ENCODE peak calls at places on chromosomes 13 and 19, in seven cellular contexts. B is cardiac muscle cell, R is ascending aorta, K is heart right ventricle, A is mesenchymal stem cell, X is small intestine, M is sigmoid colon. N is an unnamed sample.
A peak's percentile ranks its signal among the peaks of the same experiment; 100 is the strongest.

GRCh38 chr13:81606074-81606473 is 1265.1 kb upstream of the SPRY2 start:
- DNase-seq in K (no peak), A (no peak), R (no peak), X (no peak), B (no peak), M (no peak), N (no peak)

GRCh38 chr13:53691417-53691816 is 662.8 kb downstream of the OLFM4 start:
- DNase-seq in K (no peak), M (no peak), B (no peak), R (no peak), A (no peak), X (no peak), N (no peak)

GRCh38 chr13:111411186-111411858 is 90.9 kb downstream of the TEX29 start:
- DNase-seq in X (no peak), R (no peak), M (peak; percentile 12), K (no peak), B (no peak), A (no peak), N (no peak)

GRCh38 chr19:16400911-16401675 is 70.7 kb downstream of the EPS15L1 start:
- DNase-seq in K (no peak), A (no peak), R (no peak), X (no peak), B (no peak), M (no peak), N (no peak)

GRCh38 chr19:35207391-35207871 is 21.1 kb downstream of the FAM187B start:
- DNase-seq in R (no peak), M (no peak), A (no peak), B (no peak), X (no peak), K (no peak), N (no peak)

GRCh38 chr19:18946918-18947317 is 5.9 kb upstream of the HOMER3 start:
- DNase-seq in M (no peak), R (no peak), B (no peak), A (no peak), X (no peak), K (no peak), N (no peak)

GRCh38 chr19:49799798-49800376 is 13.2 kb downstream of the FUZ start:
- DNase-seq in X (no peak), A (no peak), B (no peak), R (no peak), M (no peak), K (no peak), N (no peak)

GRCh38 chr13:84279166-84279565 is 396.9 kb upstream of the SLITRK1 start:
- DNase-seq in R (no peak), M (no peak), K (no peak), A (no peak), X (no peak), B (no peak), N (no peak)

GRCh38 chr19:7868326-7868670 is 5.9 kb downstream of the PRR36 start:
- DNase-seq in K (no peak), M (no peak), B (no peak), A (peak; percentile 31), X (peak; percentile 32), R (no peak), N (no peak)

GRCh38 chr13:101398191-101398590 is 18.1 kb downstream of the NALCN start:
- DNase-seq in B (no peak), R (no peak), A (peak; percentile 55), K (no peak), X (no peak), M (no peak), N (no peak)

GRCh38 chr19:3120611-3121231 is 15.1 kb upstream of the GNA15 start:
- DNase-seq in A (no peak), X (no peak), B (no peak), K (no peak), R (no peak), M (no peak), N (no peak)

GRCh38 chr13:107459430-107459829 is 755.9 kb downstream of the LIG4 start:
- DNase-seq in K (no peak), X (no peak), A (peak; percentile 66), M (no peak), R (no peak), B (peak; percentile 81), N (no peak)

GRCh38 chr19:45809643-45810159 is 5.4 kb downstream of the RSPH6A start:
- DNase-seq in A (peak; percentile 86), B (peak; percentile 76), X (peak; percentile 36), R (no peak), M (no peak), K (no peak), N (peak; percentile 87)

GRCh38 chr19:28185646-28186045 is 1027.3 kb downstream of the UQCRFS1 start:
- DNase-seq in K (no peak), X (no peak), A (no peak), B (no peak), M (no peak), R (no peak), N (no peak)

GRCh38 chr19:33298146-33298911 is 4.0 kb downstream of the CEBPA start:
- DNase-seq in R (no peak), K (no peak), X (no peak), M (peak; percentile 62), A (no peak), B (no peak), N (no peak)

GRCh38 chr19:16661480-16662034 is 618 bp downstream of the TMEM38A start:
- DNase-seq in B (no peak), K (peak; percentile 73), R (no peak), X (no peak), M (peak; percentile 76), A (no peak), N (peak; percentile 47)

GRCh38 chr19:7670150-7670784 is 1.4 kb downstream of the RETN start:
- DNase-seq in A (no peak), M (no peak), K (no peak), R (no peak), B (peak; percentile 3), X (no peak), N (no peak)

GRCh38 chr19:7833225-7834156 is 3.5 kb downstream of the EVI5L start:
- DNase-seq in M (no peak), B (peak; percentile 79), K (peak; percentile 77), X (peak; percentile 95), A (no peak), R (no peak), N (no peak)

GRCh38 chr13:20161275-20161950 is 561 bp upstream of the GJA3 start:
- DNase-seq in M (no peak), A (no peak), X (no peak), R (no peak), B (peak; percentile 8), K (peak; percentile 50), N (no peak)

GRCh38 chr13:98930014-98930625 is 47.7 kb downstream of the DOCK9 start:
- DNase-seq in B (no peak), A (no peak), R (no peak), X (peak; percentile 21), K (no peak), M (no peak), N (peak; percentile 99)

GRCh38 chr13:113765241-113765910 is 6.3 kb downstream of the TMEM255B start:
- DNase-seq in A (no peak), B (no peak), R (no peak), M (peak; percentile 28), X (no peak), K (no peak), N (no peak)

GRCh38 chr13:113329656-113330312 is 32.7 kb downstream of the LAMP1 start:
- DNase-seq in K (no peak), M (no peak), B (no peak), A (no peak), X (no peak), R (no peak), N (no peak)

GRCh38 chr13:21683034-21683733 is 12.3 kb downstream of the FGF9 start:
- DNase-seq in B (no peak), R (no peak), M (no peak), X (no peak), K (no peak), A (peak; percentile 23), N (peak; percentile 44)

GRCh38 chr19:8938576-8938975 is 71.6 kb downstream of the MUC16 start:
- DNase-seq in X (no peak), B (no peak), K (no peak), M (no peak), R (no peak), A (no peak), N (no peak)
- H3K4me3 ChIP-seq in X (no peak overlapping the region), B (no peak overlapping the region), K (no peak overlapping the region), M (no peak overlapping the region), R (no peak overlapping the region), A (no peak overlapping the region), N (no peak overlapping the region)

DNA sequence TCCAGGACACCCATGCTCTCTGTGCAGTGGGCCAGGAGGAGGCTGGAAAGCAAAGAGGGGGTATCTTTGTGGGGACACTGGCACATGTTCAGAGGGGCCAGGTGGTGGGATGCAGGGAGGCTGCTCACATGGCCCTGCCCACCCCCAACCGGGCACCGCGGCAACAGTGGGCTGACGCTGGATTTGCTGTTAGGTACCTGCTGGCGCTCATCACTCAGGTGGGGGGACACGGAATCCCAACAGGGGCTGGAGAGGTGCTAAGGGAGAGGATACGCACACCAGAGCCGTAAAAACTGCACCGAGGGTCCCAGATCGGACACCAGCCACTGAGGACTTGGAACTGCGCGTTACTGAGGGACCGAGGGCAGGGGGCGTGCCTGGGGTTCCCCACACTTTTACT is 19.2 kb downstream of the AKAP8L start:
- DNase-seq in M (peak; percentile 43), K (no peak), B (no peak), R (no peak), A (no peak), X (no peak), N (no peak)
- H3K27ac ChIP-seq in M (no peak overlapping the region), K (no peak overlapping the region), B (no peak overlapping the region), R (no peak overlapping the region), A (no peak overlapping the region), X (no peak overlapping the region), N (no peak overlapping the region)

DNA sequence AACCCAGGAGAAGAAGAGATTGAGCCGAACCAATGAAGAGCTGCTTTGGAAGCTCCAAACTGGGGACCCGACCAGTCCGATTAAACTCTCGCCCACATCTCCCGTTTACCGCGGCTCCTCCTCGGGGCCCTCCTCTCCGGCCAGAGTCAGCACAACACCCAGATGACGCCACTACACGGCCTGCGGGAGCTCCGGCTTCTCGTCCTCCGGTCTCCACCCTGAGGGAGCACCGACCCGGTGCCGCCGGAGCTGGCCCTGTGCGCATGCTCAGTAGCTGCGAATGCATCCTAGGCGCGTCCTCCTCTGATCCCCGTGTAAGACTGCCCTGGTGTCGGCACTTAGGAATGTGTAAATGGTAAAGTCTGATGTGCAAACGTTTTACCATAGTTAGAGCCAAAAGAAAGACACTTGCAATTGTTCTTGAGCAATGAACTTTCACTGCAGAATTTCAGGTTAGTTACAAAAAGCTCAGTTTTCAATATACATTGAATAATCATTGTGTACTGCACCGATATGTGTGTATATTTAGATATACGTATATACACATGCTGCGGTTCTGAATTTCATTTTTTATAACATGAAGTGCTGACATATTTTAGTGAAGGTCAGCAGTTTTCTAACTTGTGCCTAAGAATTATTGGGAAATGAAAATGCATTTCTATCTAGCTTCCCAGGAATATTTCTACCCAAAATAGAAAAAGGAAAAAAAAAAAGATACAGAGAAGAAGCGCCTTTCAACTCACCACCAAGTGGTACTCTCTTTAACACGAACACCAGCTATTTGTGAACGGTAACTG is 92.2 kb downstream of the SLC7A1 start:
- DNase-seq in X (no peak), K (no peak), A (peak; percentile 25), B (peak; percentile 25), R (no peak), M (no peak), N (no peak)
- H3K4me3 ChIP-seq in X (no peak overlapping the region), K (no peak overlapping the region), A (peak overlapping the region; percentile 65), B (no peak overlapping the region), R (no peak overlapping the region), M (no peak overlapping the region), N (no peak overlapping the region)

DNA sequence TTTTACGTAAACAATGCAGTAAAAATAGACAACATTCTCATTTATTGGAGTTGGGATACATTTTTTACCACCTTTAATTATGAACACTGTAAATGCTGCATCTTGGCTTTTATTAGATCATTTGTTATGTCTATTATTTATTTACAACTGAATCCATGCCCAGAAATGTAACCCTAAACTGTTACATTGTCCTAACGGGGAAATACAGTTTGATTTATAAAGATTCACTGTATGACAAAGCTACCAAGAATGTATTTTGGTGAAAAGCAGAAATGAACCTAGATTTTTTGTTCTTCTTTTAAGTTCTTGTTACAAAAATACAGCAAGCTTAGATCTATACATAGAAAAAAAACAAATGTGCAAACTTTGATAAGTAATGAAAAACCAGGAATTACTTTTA is 1.1 kb downstream of the METTL21C start:
- DNase-seq in K (no peak), A (no peak), B (no peak), R (no peak), X (no peak), M (no peak), N (no peak)
- H3K27ac ChIP-seq in K (no peak overlapping the region), A (no peak overlapping the region), B (no peak overlapping the region), R (no peak overlapping the region), X (no peak overlapping the region), M (no peak overlapping the region), N (no peak overlapping the region)

N was measured in SJCRH30.